ENCODE peak calls at places on chromosomes 16 and 17, in ten cellular contexts. S is K562, F is prostate gland, H is spleen, C is IMR-90, T is HCT116, D is uterus, L is body of pancreas, U is sigmoid colon, M is Peyer's patch. J is an unnamed sample.

GRCh38 chr17:20206591-20206990 is 197.4 kb downstream of the SPECC1 start:
- DNase-seq in L (no peak), H (no peak), M (no peak), D (no peak), F (no peak), S (no peak), U (no peak), T (no peak), C (peak; percentile 83), J (no peak)

GRCh38 chr16:72850021-72850420 is 197.9 kb downstream of the ZFHX3 start:
- DNase-seq in M (no peak), H (no peak), C (no peak), L (no peak), T (no peak), S (no peak), F (no peak), U (no peak), D (no peak), J (no peak)

GRCh38 chr16:84374160-84374489 is 5.8 kb downstream of the ATP2C2 start:
- DNase-seq in C (no peak), H (no peak), S (no peak), L (no peak), T (no peak), M (no peak), F (no peak), D (no peak), U (no peak), J (no peak)

GRCh38 chr17:72609501-72609900 is 483.0 kb downstream of the SLC39A11 start:
- DNase-seq in S (no peak), H (no peak), U (no peak), T (peak; percentile 86), C (peak; percentile 38), L (peak; percentile 60), F (no peak), M (no peak), D (no peak), J (no peak)

GRCh38 chr17:36934759-36935630 is 2.3 kb upstream of the LHX1 start:
- DNase-seq in F (no peak), T (no peak), S (peak; percentile 64), H (no peak), L (no peak), U (no peak), C (no peak), D (no peak), M (no peak), J (no peak)

GRCh38 chr17:74870512-74870911 is 2.3 kb downstream of the FDXR start:
- DNase-seq in D (peak; percentile 70), S (no peak), C (peak; percentile 70), M (no peak), T (no peak), F (no peak), U (no peak), L (no peak), H (no peak), J (no peak)

GRCh38 chr16:17748005-17748719 is 277.4 kb upstream of the XYLT1 start:
- DNase-seq in H (no peak), F (no peak), L (no peak), C (no peak), U (no peak), T (no peak), D (no peak), S (no peak), M (no peak), J (no peak)

GRCh38 chr16:87145181-87146176 is 171.7 kb downstream of the C16orf95 start:
- DNase-seq in L (no peak), H (no peak), M (no peak), S (peak; percentile 76), F (no peak), C (peak; percentile 46), T (peak; percentile 97), U (no peak), D (no peak), J (no peak)

DNA sequence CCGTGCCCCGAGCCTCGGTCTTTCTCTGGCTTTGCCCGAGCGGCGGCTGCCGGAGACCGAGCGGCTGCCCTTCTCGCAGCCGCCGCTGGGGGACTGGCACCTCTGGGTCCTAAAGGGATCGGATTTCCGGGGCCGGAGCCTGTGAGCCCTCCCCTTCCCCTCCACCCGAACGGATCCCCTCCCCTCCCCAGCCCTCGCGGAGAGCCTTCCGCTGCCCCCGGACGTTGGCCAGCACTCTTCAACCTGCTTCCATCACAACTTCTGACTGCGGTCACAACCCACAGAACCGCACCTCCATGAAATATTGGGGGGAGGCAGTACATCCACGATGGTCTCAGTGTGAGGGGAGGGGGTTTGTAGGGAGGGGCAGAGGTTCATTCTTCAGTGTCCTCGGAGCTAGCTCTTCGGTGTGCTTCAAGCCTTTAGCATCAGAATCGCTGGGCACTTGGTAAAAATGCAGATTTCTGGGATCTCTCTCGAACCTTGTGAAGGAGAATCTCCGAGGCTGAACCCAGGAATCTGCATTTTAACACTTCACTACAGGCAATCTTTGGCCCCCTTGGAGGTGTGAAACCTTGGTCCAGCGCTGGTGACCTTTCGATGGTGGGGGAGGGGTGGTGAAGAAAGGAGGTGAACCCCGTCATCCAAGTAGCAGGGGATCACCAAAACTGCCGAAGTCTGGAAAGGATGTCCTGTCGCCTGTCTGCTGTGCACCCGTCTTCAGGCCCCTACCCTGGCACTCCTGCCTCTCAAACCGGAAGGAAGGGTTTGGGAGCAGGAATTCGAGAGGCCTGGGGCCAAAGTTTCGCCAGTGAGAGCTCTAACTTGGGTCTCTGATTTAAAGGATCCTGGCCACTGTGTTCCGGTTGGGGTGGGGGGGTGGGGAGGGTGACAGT is 812 bp upstream of the PPP1R9B start:
- DNase-seq in H (peak; percentile 98), S (peak; percentile 80), F (peak; percentile 86), C (peak; percentile 89), D (peak; percentile 91), T (peak; percentile 85), M (peak; percentile 92), U (peak; percentile 95), L (peak; percentile 90), J (peak; percentile 74)
- TF ChIP-seq POLR2A in H (no peak), S (peak; percentile 58), F (peak; percentile 73), C (peak; percentile 24), D (peak; percentile 42), T (peak; percentile 20), M (peak; percentile 34), U (peak; percentile 42), L (peak; percentile 23), J (peak; percentile 39)

GRCh38 chr17:792277-792676 is 10.1 kb downstream of the MRM3 start:
- DNase-seq in T (no peak), D (no peak), H (peak; percentile 17), F (no peak), C (peak; percentile 56), S (no peak), U (peak; percentile 43), L (no peak), M (no peak), J (no peak)

GRCh38 chr17:791807-792206 is 9.7 kb downstream of the MRM3 start:
- DNase-seq in H (peak; percentile 74), C (no peak), F (no peak), D (peak; percentile 15), T (no peak), M (no peak), U (peak; percentile 66), L (no peak), S (no peak), J (no peak)

GRCh38 chr17:787641-788221 is 5.6 kb downstream of the MRM3 start:
- DNase-seq in M (no peak), U (peak; percentile 48), D (no peak), T (no peak), H (peak; percentile 21), F (no peak), L (peak; percentile 91), C (no peak), S (no peak), J (no peak)

GRCh38 chr17:788551-788950 is 6.4 kb downstream of the MRM3 start:
- DNase-seq in F (no peak), U (peak; percentile 35), H (peak; percentile 39), L (peak; percentile 10), S (no peak), D (peak; percentile 5), T (no peak), M (no peak), C (no peak), J (no peak)

DNA sequence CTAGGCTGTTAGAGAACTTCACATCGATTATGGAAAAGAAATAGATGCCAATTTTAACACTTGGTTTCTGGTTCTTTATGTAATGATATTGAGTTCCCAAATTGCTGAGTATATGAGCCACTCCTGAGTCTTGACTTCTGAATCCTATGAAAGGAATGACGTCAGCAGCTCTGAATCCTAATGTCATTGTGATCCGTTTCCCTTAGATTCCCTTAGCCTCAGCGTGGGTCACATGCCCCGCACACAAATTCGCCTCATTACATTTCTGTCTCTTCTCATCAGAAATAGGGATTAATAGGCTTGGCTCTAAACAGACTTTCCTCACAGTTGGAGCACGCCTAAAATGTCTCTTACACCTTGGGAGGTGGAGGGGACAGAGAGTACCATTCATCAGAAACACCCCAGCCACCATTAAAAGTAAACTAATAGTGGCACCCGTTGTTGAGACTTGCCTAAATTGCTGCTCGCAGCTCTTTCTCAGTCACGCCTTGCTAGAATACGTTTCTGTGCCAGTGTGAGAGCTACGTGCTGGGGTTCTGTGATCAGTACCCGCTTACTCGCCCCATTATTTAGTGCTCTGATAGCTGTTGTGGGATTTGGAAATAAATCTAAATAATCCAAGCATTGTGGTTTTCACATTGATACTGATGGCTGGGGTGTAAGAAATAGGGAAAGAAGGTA is 7.1 kb downstream of the MRM3 start:
- DNase-seq in F (no peak), S (no peak), T (no peak), U (no peak), L (peak; percentile 3), M (no peak), C (peak; percentile 65), D (peak; percentile 1), H (no peak), J (no peak)
- H3K36me3 ChIP-seq in F (no peaks in the 10 kb centered on the region), S (peaks cover 67% of the 10 kb centered on the region), T (peaks cover 11% of the 10 kb centered on the region), U (peaks cover 22% of the 10 kb centered on the region), L (no peaks in the 10 kb centered on the region), M (no peaks in the 10 kb centered on the region), C (peaks cover 30% of the 10 kb centered on the region), D (no peaks in the 10 kb centered on the region), H (peaks cover 84% of the 10 kb centered on the region), J (peaks cover 66% of the 10 kb centered on the region)

GRCh38 chr17:16417896-16418683 is 2.7 kb downstream of the TRPV2 start:
- DNase-seq in H (peak; percentile 71), D (no peak), S (no peak), F (no peak), L (no peak), U (no peak), M (no peak), C (peak; percentile 28), T (no peak), J (no peak)

GRCh38 chr17:16419074-16419928 is 3.9 kb downstream of the TRPV2 start:
- DNase-seq in L (peak; percentile 51), T (no peak), H (no peak), M (no peak), C (peak; percentile 94), S (peak; percentile 61), D (no peak), F (no peak), U (peak; percentile 79), J (no peak)

GRCh38 chr17:16418684-16419066 is 3.3 kb downstream of the TRPV2 start:
- DNase-seq in D (no peak), S (no peak), M (no peak), T (no peak), H (no peak), U (no peak), L (no peak), C (no peak), F (no peak), J (no peak)

GRCh38 chr17:16417399-16417798 is 2.0 kb downstream of the TRPV2 start:
- DNase-seq in C (no peak), T (no peak), H (peak; percentile 73), M (no peak), D (no peak), L (no peak), U (no peak), F (no peak), S (no peak), J (no peak)

GRCh38 chr17:16415031-16415924 is at the start of gene TRPV2:
- DNase-seq in C (no peak), H (peak; percentile 94), L (peak; percentile 35), M (peak; percentile 74), T (no peak), S (peak; percentile 75), D (peak; percentile 37), F (no peak), U (no peak), J (no peak)
- TF ChIP-seq POLR2A in C (no peak), H (no peak), L (peak; percentile 7), M (no peak), T (no peak), S (peak; percentile 82), D (no peak), F (no peak), U (no peak), J (no peak)

DNA sequence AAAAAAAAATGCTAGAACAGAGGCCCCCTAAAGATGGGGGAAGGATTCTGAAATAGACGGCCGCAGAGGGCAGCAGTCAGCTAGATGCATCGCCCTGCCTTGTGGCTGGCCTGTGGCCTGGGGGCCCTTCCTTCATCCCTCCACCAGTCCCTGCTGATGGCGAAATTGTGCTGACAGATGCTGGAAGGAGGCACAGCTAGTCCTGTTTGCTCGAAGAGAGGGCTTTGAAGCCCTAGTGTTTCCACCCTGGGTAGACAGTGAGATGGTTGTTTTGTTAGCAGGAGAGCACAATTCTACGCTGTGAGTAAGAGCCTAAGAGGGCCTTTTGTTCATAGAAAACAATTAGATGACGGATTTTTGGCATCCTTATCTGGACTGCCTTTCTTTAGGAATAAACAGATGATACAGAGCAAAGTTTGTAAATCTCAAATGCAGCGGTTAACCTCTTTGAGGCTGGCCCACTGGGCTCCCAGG is 22.9 kb downstream of the VPS35L start:
- DNase-seq in L (no peak), F (no peak), T (no peak), S (no peak), H (no peak), D (no peak), C (no peak), M (no peak), U (peak; percentile 78), J (no peak)
- H3K36me3 ChIP-seq in L (no peaks in the 10 kb centered on the region), F (no peaks in the 10 kb centered on the region), T (peaks cover 2% of the 10 kb centered on the region), S (peaks cover 23% of the 10 kb centered on the region), H (peaks cover 98% of the 10 kb centered on the region), D (no peaks in the 10 kb centered on the region), C (peaks cover 58% of the 10 kb centered on the region), M (no peaks in the 10 kb centered on the region), U (peaks cover 58% of the 10 kb centered on the region), J (no peaks in the 10 kb centered on the region)

J was measured in tibial nerve.